ENCODE peak calls at places on chromosomes 2 and 18, in six cellular contexts. L, M, I, Z, N and U are unnamed samples.
A peak's percentile ranks its signal among the peaks of the same experiment; 100 is the strongest.

GRCh38 chr2:137865954-137866540 is 98.2 kb upstream of the HNMT start:
- DNase-seq in L (peak; percentile 70), M (peak; percentile 53), I (no peak), Z (peak; percentile 67), N (peak; percentile 39), U (peak; percentile 75)

GRCh38 chr2:15800489-15801329 is 139.6 kb upstream of the MYCN start:
- DNase-seq in L (peak; percentile 29), M (no peak), I (no peak), Z (peak; percentile 37), N (no peak), U (no peak)

GRCh38 chr2:208827549-208828221 is 421.1 kb downstream of the PTH2R start:
- DNase-seq in L (peak; percentile 34), M (no peak), I (no peak), Z (no peak), N (no peak), U (no peak)

GRCh38 chr2:147904051-147904450 is 59.2 kb downstream of the ACVR2A start:
- DNase-seq in L (no peak), M (no peak), I (no peak), Z (no peak), N (no peak), U (no peak)

GRCh38 chr18:75157359-75157758 is 51.6 kb downstream of the PTGR3 start:
- DNase-seq in L (no peak), M (no peak), I (no peak), Z (no peak), N (no peak), U (no peak)

GRCh38 chr2:108161298-108161697 is 78.5 kb upstream of the SULT1C3 start:
- DNase-seq in L (no peak), M (no peak), I (no peak), Z (no peak), N (no peak), U (no peak)

GRCh38 chr2:64850641-64851040 is 138.6 kb upstream of the SLC1A4 start:
- DNase-seq in L (no peak), M (no peak), I (no peak), Z (no peak), N (no peak), U (no peak)

GRCh38 chr2:177906041-177906718 is 166.4 kb downstream of the PDE11A start:
- DNase-seq in L (peak; percentile 76), M (peak; percentile 59), I (peak; percentile 20), Z (peak; percentile 67), N (peak; percentile 47), U (peak; percentile 73)

GRCh38 chr18:36808681-36809080 is 20.1 kb downstream of the TPGS2 start:
- DNase-seq in L (no peak), M (peak; percentile 83), I (no peak), Z (peak; percentile 57), N (peak; percentile 91), U (no peak)

GRCh38 chr2:197982565-197982964 is 178.2 kb downstream of the PLCL1 start:
- DNase-seq in L (no peak), M (no peak), I (no peak), Z (no peak), N (no peak), U (no peak)

GRCh38 chr2:12107849-12108420 is 361.5 kb downstream of the LPIN1 start:
- DNase-seq in L (no peak), M (no peak), I (no peak), Z (peak; percentile 64), N (peak; percentile 45), U (no peak)

GRCh38 chr2:221318751-221319150 is 253.4 kb downstream of the EPHA4 start:
- DNase-seq in L (no peak), M (peak; percentile 58), I (no peak), Z (no peak), N (peak; percentile 1), U (no peak)

GRCh38 chr2:33859191-33859590 is 260.1 kb upstream of the FAM98A start:
- DNase-seq in L (no peak), M (no peak), I (no peak), Z (no peak), N (no peak), U (no peak)

GRCh38 chr2:50957880-50958279 is 74.1 kb downstream of the NRXN1 start:
- DNase-seq in L (no peak), M (no peak), I (no peak), Z (peak; percentile 54), N (peak; percentile 37), U (peak; percentile 6)

GRCh38 chr2:11325961-11326691 is 18.3 kb downstream of the ROCK2 start:
- DNase-seq in L (no peak), M (peak; percentile 26), I (no peak), Z (no peak), N (no peak), U (no peak)

GRCh38 chr2:128560718-128561117 is 242.1 kb upstream of the HS6ST1 start:
- DNase-seq in L (no peak), M (no peak), I (no peak), Z (peak; percentile 38), N (no peak), U (no peak)

GRCh38 chr2:72147303-72147970 is at the start of gene CYP26B1:
- DNase-seq in L (peak; percentile 82), M (peak; percentile 46), I (peak; percentile 8), Z (peak; percentile 30), N (no peak), U (peak; percentile 69)

GRCh38 chr2:31335921-31336570 is 78.5 kb downstream of the XDH start:
- DNase-seq in L (no peak), M (peak; percentile 83), I (no peak), Z (peak; percentile 60), N (peak; percentile 86), U (no peak)

GRCh38 chr2:43851026-43851980 is 12.5 kb downstream of the ABCG8 start:
- DNase-seq in L (no peak), M (no peak), I (no peak), Z (no peak), N (no peak), U (no peak)

GRCh38 chr2:44802409-44803099 is 138.9 kb upstream of the SIX3 start:
- DNase-seq in L (peak; percentile 96), M (no peak), I (no peak), Z (no peak), N (no peak), U (no peak)

GRCh38 chr2:159396796-159397195 is 110.3 kb upstream of the WDSUB1 start:
- DNase-seq in L (no peak), M (no peak), I (no peak), Z (no peak), N (peak; percentile 2), U (no peak)

GRCh38 chr2:205644018-205644417 is 38.3 kb upstream of the NRP2 start:
- DNase-seq in L (no peak), M (peak; percentile 45), I (no peak), Z (no peak), N (peak; percentile 48), U (no peak)

GRCh38 chr2:210195066-210195852 is 24.1 kb upstream of the KANSL1L start:
- DNase-seq in L (peak; percentile 53), M (peak; percentile 73), I (no peak), Z (peak; percentile 70), N (peak; percentile 58), U (peak; percentile 83)

GRCh38 chr2:88187038-88187676 is 17.0 kb downstream of the THNSL2 start:
- DNase-seq in L (peak; percentile 91), M (peak; percentile 69), I (peak; percentile 35), Z (peak; percentile 57), N (peak; percentile 21), U (peak; percentile 69)

GRCh38 chr2:126658910-126659613 is 3.1 kb downstream of the GYPC start:
- DNase-seq in L (no peak), M (peak; percentile 74), I (peak; percentile 64), Z (peak; percentile 88), N (peak; percentile 73), U (no peak)

GRCh38 chr2:47028846-47029560 is 113.4 kb upstream of the MCFD2 start:
- DNase-seq in L (no peak), M (no peak), I (no peak), Z (no peak), N (no peak), U (no peak)

GRCh38 chr2:48445091-48445725 is 84.7 kb upstream of the STON1 start:
- DNase-seq in L (no peak), M (no peak), I (no peak), Z (no peak), N (no peak), U (no peak)

GRCh38 chr2:137772451-137772850 is 191.8 kb upstream of the HNMT start:
- DNase-seq in L (no peak), M (no peak), I (no peak), Z (no peak), N (no peak), U (no peak)

GRCh38 chr2:105439130-105439529 is 40.3 kb upstream of the FHL2 start:
- DNase-seq in L (no peak), M (no peak), I (no peak), Z (peak; percentile 11), N (no peak), U (peak; percentile 82)

GRCh38 chr2:107681946-107682345 is 144.7 kb upstream of the RGPD4 start:
- DNase-seq in L (peak; percentile 16), M (no peak), I (no peak), Z (no peak), N (no peak), U (peak; percentile 86)

GRCh38 chr2:217218269-217219140 is 358.6 kb upstream of the TNP1 start:
- DNase-seq in L (no peak), M (peak; percentile 84), I (no peak), Z (peak; percentile 85), N (peak; percentile 87), U (peak; percentile 70)

GRCh38 chr2:226971770-226972169 is 135.9 kb downstream of the RHBDD1 start:
- DNase-seq in L (no peak), M (no peak), I (no peak), Z (no peak), N (no peak), U (no peak)

DNA sequence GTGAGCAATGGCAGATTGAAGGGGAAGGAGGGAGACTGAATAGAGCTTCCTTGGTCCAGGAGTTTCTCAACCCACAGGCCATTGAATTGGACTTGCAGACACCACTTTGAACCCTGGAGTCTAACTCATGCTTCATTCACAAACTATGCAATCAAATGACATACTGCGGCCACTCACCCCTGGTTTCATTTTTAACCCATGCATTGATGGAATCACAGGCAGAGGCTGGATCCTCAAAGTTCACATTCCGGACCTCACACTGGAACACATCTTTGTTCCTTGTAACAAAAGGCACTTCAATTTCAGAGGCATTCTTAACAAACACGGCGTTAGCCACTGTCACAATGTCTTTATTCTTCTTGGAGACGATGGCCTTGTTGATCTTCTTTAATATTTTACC is 40.7 kb downstream of the MRPL44 start:
- DNase-seq in L (peak; percentile 28), M (peak; percentile 27), I (no peak), Z (no peak), N (peak; percentile 30), U (no peak)
- H3K4me1 ChIP-seq in L (no peaks in the 10 kb centered on the region), M (peaks cover 27% of the 10 kb centered on the region), I (no peaks in the 10 kb centered on the region), Z (no peaks in the 10 kb centered on the region), N (peaks cover 7% of the 10 kb centered on the region), U (no peaks in the 10 kb centered on the region)

GRCh38 chr2:120368086-120368485 is 22.1 kb downstream of the INHBB start:
- DNase-seq in L (no peak), M (no peak), I (no peak), Z (no peak), N (no peak), U (no peak)
- H3K27ac ChIP-seq in L (no peak overlapping the region), M (no peak overlapping the region), I (no peak overlapping the region), Z (no peak overlapping the region), N (no peak overlapping the region), U (no peak overlapping the region)

GRCh38 chr2:200761168-200761715 is 50.5 kb upstream of the BZW1 start:
- DNase-seq in L (no peak), M (peak; percentile 53), I (no peak), Z (no peak), N (peak; percentile 58), U (no peak)
- H3K4me1 ChIP-seq in L (peaks cover 2% of the 10 kb centered on the region), M (peaks cover 52% of the 10 kb centered on the region), I (no peaks in the 10 kb centered on the region), Z (no peaks in the 10 kb centered on the region), N (peaks cover 30% of the 10 kb centered on the region), U (no peaks in the 10 kb centered on the region)

GRCh38 chr2:101844055-101844635 is 146.6 kb downstream of the MAP4K4 start:
- DNase-seq in L (no peak), M (peak; percentile 87), I (no peak), Z (peak; percentile 38), N (peak; percentile 75), U (no peak)
- H3K27ac ChIP-seq in L (no peak overlapping the region), M (peak overlapping the region; percentile 65), I (no peak overlapping the region), Z (no peak overlapping the region), N (no peak overlapping the region), U (no peak overlapping the region)